ENCODE peak calls at places on chromosomes 6 and 20, in eight cellular contexts. W, V, G, H, Y, C, Z and S are unnamed samples. For H3K9me2 and H3K4me1, the result is how much of the 10 kb centered on the place peaks cover.

GRCh38 chr6:12861603-12862002 is 145.0 kb downstream of the PHACTR1 start:
- DNase-seq in W (no peak), V (no peak), G (no peak), H (no peak), Y (no peak), C (no peak), Z (no peak), S (no peak)

GRCh38 chr6:116376149-116376548 is 5.4 kb downstream of the DSE start:
- DNase-seq in W (no peak), V (peak), G (no peak), H (no peak), Y (no peak), C (no peak), Z (no peak), S (no peak)

GRCh38 chr20:50278684-50279531 is 88.3 kb downstream of the CEBPB start:
- DNase-seq in W (peak), V (peak), G (peak), H (no peak), Y (no peak), C (peak), Z (no peak), S (peak)

GRCh38 chr6:142950291-142950690 is 5.3 kb upstream of the HIVEP2 start:
- DNase-seq in W (no peak), V (no peak), G (no peak), H (no peak), Y (no peak), C (peak), Z (no peak), S (no peak)

GRCh38 chr6:170489836-170490235 is 63.3 kb downstream of the PSMB1 start:
- DNase-seq in W (no peak), V (no peak), G (no peak), H (no peak), Y (no peak), C (no peak), Z (no peak), S (no peak)

GRCh38 chr6:35808688-35809087 is 3.5 kb downstream of the LHFPL5 start:
- DNase-seq in W (no peak), V (no peak), G (no peak), H (no peak), Y (no peak), C (no peak), Z (no peak), S (no peak)

GRCh38 chr20:50900261-50900660 is 31.0 kb downstream of the ADNP start:
- DNase-seq in W (no peak), V (no peak), G (no peak), H (no peak), Y (no peak), C (no peak), Z (no peak), S (no peak)

GRCh38 chr20:57372581-57373350 is 18.4 kb upstream of the RBM38 start:
- DNase-seq in W (no peak), V (no peak), G (no peak), H (no peak), Y (no peak), C (no peak), Z (no peak), S (no peak)

GRCh38 chr20:37243076-37243936 is 18.3 kb downstream of the GHRH start:
- DNase-seq in W (no peak), V (peak), G (no peak), H (no peak), Y (no peak), C (no peak), Z (no peak), S (no peak)

GRCh38 chr6:16681260-16681873 is 79.9 kb downstream of the ATXN1 start:
- DNase-seq in W (peak), V (no peak), G (peak), H (no peak), Y (no peak), C (peak), Z (no peak), S (peak)

GRCh38 chr6:97958143-97958542 is 675.1 kb upstream of the MMS22L start:
- DNase-seq in W (no peak), V (peak), G (peak), H (no peak), Y (no peak), C (peak), Z (no peak), S (peak)

GRCh38 chr6:16146527-16146955 is 17.7 kb downstream of the MYLIP start:
- DNase-seq in W (no peak), V (no peak), G (peak), H (peak), Y (no peak), C (no peak), Z (no peak), S (no peak)

GRCh38 chr6:43644940-43645612 is at the start of gene RSPH9:
- DNase-seq in W (no peak), V (peak), G (peak), H (peak), Y (peak), C (peak), Z (no peak), S (no peak)

GRCh38 chr20:62361799-62362589 is 5.1 kb downstream of the LAMA5 start:
- DNase-seq in W (peak), V (peak), G (no peak), H (no peak), Y (no peak), C (peak), Z (no peak), S (peak)

GRCh38 chr6:153031335-153031955 is 28.9 kb upstream of the MTRF1L start:
- DNase-seq in W (no peak), V (no peak), G (peak), H (no peak), Y (no peak), C (no peak), Z (no peak), S (peak)

GRCh38 chr6:100382031-100382430 is 82.7 kb downstream of the SIM1 start:
- DNase-seq in W (no peak), V (no peak), G (peak), H (no peak), Y (no peak), C (no peak), Z (no peak), S (no peak)

GRCh38 chr6:12749531-12750379 is 33.2 kb downstream of the PHACTR1 start:
- DNase-seq in W (no peak), V (peak), G (peak), H (peak), Y (no peak), C (no peak), Z (no peak), S (no peak)

GRCh38 chr20:36474563-36474962 is 66.8 kb upstream of the MYL9 start:
- DNase-seq in W (no peak), V (no peak), G (no peak), H (no peak), Y (no peak), C (no peak), Z (no peak), S (no peak)

GRCh38 chr6:22808466-22808865 is 239.1 kb downstream of the HDGFL1 start:
- DNase-seq in W (no peak), V (no peak), G (no peak), H (no peak), Y (no peak), C (no peak), Z (no peak), S (no peak)

GRCh38 chr6:142902636-142903053 is 42.3 kb downstream of the HIVEP2 start:
- DNase-seq in W (peak), V (no peak), G (peak), H (peak), Y (no peak), C (peak), Z (no peak), S (peak)

GRCh38 chr20:62539208-62539607 is 63.4 kb upstream of the GATA5 start:
- DNase-seq in W (no peak), V (no peak), G (no peak), H (no peak), Y (no peak), C (no peak), Z (no peak), S (no peak)

GRCh38 chr6:100099189-100100074 is 105.4 kb upstream of the MCHR2 start:
- DNase-seq in W (peak), V (peak), G (peak), H (peak), Y (peak), C (peak), Z (peak), S (no peak)

GRCh38 chr6:4381379-4381778 is 246.0 kb upstream of the ECI2 start:
- DNase-seq in W (no peak), V (no peak), G (peak), H (no peak), Y (no peak), C (no peak), Z (no peak), S (no peak)
- H3K9me2 ChIP-seq in W (under half), V (under half), G (under half), H (under half), Y (under half), C (under half), Z (under half), S (under half)

GRCh38 chr20:3405139-3405538 is 2.3 kb downstream of the DNAAF9 start:
- DNase-seq in W (no peak), V (no peak), G (no peak), H (no peak), Y (no peak), C (no peak), Z (no peak), S (no peak)

GRCh38 chr20:3407426-3408250 is at the start of gene DNAAF9:
- DNase-seq in W (peak), V (peak), G (peak), H (peak), Y (peak), C (peak), Z (peak), S (peak)

GRCh38 chr20:3405696-3406358 is 1.6 kb downstream of the DNAAF9 start:
- DNase-seq in W (no peak), V (no peak), G (no peak), H (no peak), Y (no peak), C (no peak), Z (no peak), S (no peak)

GRCh38 chr20:3408251-3408637 is 775 bp upstream of the DNAAF9 start:
- DNase-seq in W (no peak), V (no peak), G (no peak), H (no peak), Y (no peak), C (no peak), Z (no peak), S (no peak)

DNA sequence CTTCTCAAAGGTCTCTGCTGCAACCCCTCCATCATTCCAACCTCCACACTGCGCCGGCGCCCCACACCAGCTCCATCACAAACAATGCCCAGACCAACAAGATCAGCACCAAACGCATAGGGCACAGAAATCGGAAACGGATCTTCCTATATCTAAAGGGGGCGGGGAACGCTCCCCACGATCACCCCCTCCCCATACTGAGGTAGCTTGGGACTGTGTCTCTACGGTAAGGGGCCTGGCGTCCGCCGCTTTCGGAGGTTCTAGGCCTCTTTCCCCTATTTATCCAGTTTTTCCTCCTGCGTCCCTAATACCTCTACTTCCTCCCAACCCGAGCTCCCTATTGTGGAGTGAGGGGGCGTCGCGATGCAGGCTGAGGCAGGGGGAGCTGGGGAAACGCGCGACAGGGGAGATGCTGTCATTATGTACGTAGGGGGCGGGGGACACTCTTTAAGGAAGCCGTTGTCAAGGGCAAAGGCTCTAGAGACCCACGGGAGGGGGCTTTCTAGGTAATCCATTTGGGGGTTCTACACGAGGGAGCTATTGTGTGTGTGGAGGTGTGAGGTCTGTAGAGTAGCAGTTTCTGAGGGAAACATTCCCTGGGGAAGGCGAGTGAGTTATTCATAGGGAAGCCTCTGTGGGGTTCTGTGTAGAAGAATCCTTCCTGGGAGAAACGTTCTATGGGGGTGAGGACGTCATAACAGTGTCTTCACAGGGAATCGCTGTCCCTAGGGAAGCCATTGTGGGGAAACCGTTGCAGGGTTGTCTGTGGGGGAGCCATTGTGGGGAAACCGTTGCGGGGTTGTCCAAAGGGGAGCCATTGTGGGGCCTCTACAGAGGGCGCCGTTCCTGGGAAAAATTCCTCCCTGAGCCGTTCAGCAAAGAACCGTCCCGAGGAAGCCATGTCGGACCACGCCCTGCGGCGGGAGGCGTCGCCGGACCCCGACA is 716 bp downstream of the DNAAF9 start:
- DNase-seq in W (no peak), V (peak), G (peak), H (peak), Y (no peak), C (peak), Z (no peak), S (peak)
- H3K4me3 ChIP-seq in W (peak), V (peak), G (peak), H (peak), Y (no peak), C (peak), Z (no peak), S (peak)

DNA sequence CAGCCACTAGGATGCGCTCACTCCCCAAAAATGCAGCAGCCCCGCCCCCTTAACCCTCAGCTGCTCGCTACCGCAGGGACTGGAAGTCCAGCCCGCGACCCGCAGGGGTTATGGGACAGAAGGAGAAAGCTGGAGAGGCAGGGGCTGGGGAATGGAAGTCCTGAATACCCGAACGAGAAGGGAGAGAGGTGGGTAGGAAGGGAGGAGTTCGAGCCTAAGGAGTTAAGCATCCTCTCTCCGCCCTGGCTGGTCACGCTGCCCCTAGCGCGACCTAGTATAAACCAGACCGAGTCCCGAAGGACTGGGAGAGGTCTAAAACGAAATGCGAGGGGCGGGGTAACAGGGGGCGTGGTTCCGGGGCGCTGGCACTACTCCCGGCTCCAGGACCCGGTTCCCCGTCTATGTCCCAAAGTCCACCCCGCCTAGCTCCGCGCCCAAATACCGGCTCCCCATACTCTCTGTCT is 448 bp upstream of the DDAH2 start:
- DNase-seq in W (peak), V (peak), G (peak), H (peak), Y (peak), C (peak), Z (peak), S (peak)
- H3K4me1 ChIP-seq in W (under half), V (under half), G (under half), H (under half), Y (under half), C (under half), Z (half or more), S (under half)

GRCh38 chr20:20412750-20413149 is 44.8 kb downstream of the INSM1 start:
- DNase-seq in W (no peak), V (no peak), G (no peak), H (no peak), Y (no peak), C (no peak), Z (no peak), S (no peak)
- H3K9me2 ChIP-seq in W (under half), V (under half), G (under half), H (under half), Y (under half), C (under half), Z (under half), S (under half)

GRCh38 chr20:63946986-63947637 is 9.1 kb downstream of the UCKL1 start:
- DNase-seq in W (no peak), V (no peak), G (no peak), H (no peak), Y (no peak), C (no peak), Z (no peak), S (no peak)

GRCh38 chr20:63945921-63946920 is 10.0 kb downstream of the UCKL1 start:
- DNase-seq in W (no peak), V (no peak), G (no peak), H (no peak), Y (no peak), C (no peak), Z (no peak), S (no peak)

GRCh38 chr20:63945031-63945658 is 11.1 kb downstream of the UCKL1 start:
- DNase-seq in W (no peak), V (no peak), G (no peak), H (no peak), Y (no peak), C (no peak), Z (no peak), S (no peak)

GRCh38 chr20:63950701-63951397 is 5.4 kb downstream of the UCKL1 start:
- DNase-seq in W (no peak), V (no peak), G (no peak), H (no peak), Y (no peak), C (no peak), Z (no peak), S (no peak)

GRCh38 chr20:63947638-63948456 is 8.4 kb downstream of the UCKL1 start:
- DNase-seq in W (no peak), V (no peak), G (no peak), H (no peak), Y (no peak), C (no peak), Z (no peak), S (no peak)
- H3K4me3 ChIP-seq in W (no peak), V (no peak), G (no peak), H (no peak), Y (no peak), C (no peak), Z (no peak), S (no peak)

GRCh38 chr6:40498148-40498547 is 89.0 kb downstream of the LRFN2 start:
- DNase-seq in W (no peak), V (no peak), G (no peak), H (no peak), Y (no peak), C (no peak), Z (no peak), S (no peak)

GRCh38 chr6:40504274-40504673 is 82.9 kb downstream of the LRFN2 start:
- DNase-seq in W (peak), V (no peak), G (peak), H (no peak), Y (no peak), C (no peak), Z (no peak), S (no peak)

GRCh38 chr6:40500227-40500626 is 86.9 kb downstream of the LRFN2 start:
- DNase-seq in W (no peak), V (no peak), G (no peak), H (no peak), Y (no peak), C (no peak), Z (no peak), S (no peak)
- H3K4me1 ChIP-seq in W (under half), V (under half), G (under half), H (under half), Y (under half), C (under half), Z (under half), S (under half)

GRCh38 chr6:47595785-47596184 is 102.6 kb upstream of the ADGRF4 start:
- DNase-seq in W (no peak), V (no peak), G (no peak), H (no peak), Y (no peak), C (no peak), Z (no peak), S (peak)
- H3K9me2 ChIP-seq in W (under half), V (under half), G (under half), H (under half), Y (under half), C (under half), Z (under half), S (under half)

DNA sequence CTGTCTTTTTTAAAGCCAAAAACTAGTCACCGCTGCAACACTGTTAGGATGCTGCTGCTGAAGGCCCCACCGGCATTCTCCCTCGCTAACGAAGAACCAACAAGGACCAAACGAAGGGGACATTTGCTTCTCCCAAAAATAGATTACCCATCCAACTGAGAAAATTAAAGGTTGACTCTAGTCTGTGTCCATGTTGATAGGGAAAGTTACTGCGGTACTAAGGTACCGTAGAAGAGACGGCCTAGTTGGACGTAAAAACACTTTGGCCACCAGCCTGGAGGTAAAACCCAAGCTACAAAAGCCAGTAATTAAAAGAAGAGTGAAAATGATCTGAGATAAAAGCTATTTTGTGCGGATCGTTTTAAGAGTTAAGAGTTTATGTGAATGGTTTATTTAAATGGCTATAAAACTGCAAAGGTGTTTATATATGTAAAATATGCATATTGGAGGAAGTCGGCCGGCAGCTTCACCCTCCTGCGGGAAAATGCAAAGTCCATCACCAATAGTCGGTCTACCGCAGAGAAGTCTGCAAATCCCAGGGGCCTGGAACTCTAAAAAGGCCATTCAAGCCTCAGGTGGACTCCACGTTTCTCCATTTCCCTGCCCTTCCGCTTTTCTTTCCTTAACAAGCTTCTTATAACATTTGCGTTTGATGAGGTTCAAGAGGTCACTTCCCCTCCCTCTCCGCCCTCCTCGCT is 11.7 kb upstream of the FOXF2 start:
- DNase-seq in W (no peak), V (peak), G (no peak), H (no peak), Y (no peak), C (no peak), Z (no peak), S (no peak)
- H3K4me3 ChIP-seq in W (no peak), V (peak), G (no peak), H (no peak), Y (no peak), C (no peak), Z (no peak), S (no peak)